ENCODE peak calls at places on chromosomes 7 and 10, in eight cellular contexts. B is NCI-H460, O is chondrocyte, M is foreskin melanocyte, S is GM20000, P is kidney, E is myocyte, R is fibroblast of mammary gland. T is an unnamed sample.

GRCh38 chr7:5630670-5631069 is 150.8 kb downstream of the RNF216 start:
- DNase-seq in S (no peak), P (no peak), M (no peak), R (peak; percentile 63), E (no peak), O (no peak), B (no peak), T (no peak)

GRCh38 chr10:97676770-97677581 is 10.1 kb downstream of the AVPI1 start:
- DNase-seq in R (peak; percentile 63), S (peak; percentile 78), B (peak; percentile 60), P (no peak), E (no peak), O (no peak), M (no peak), T (no peak)

GRCh38 chr10:118305730-118306129 is 36.4 kb downstream of the FAM204A start:
- DNase-seq in E (no peak), R (no peak), B (no peak), S (no peak), P (no peak), M (peak; percentile 23), O (no peak), T (no peak)

GRCh38 chr7:13593854-13594253 is 395.6 kb downstream of the ETV1 start:
- DNase-seq in M (no peak), P (no peak), B (no peak), S (no peak), R (no peak), O (no peak), E (no peak), T (no peak)

GRCh38 chr7:954330-955238 is at the start of gene ADAP1:
- DNase-seq in R (no peak), E (peak; percentile 37), B (peak; percentile 47), S (peak; percentile 93), P (peak; percentile 81), M (no peak), O (peak; percentile 83), T (peak; percentile 48)

GRCh38 chr10:48457949-48458661 is 146.8 kb downstream of the ARHGAP22 start:
- DNase-seq in R (no peak), O (no peak), E (no peak), M (no peak), P (peak; percentile 45), B (no peak), S (no peak), T (no peak)

GRCh38 chr10:15879663-15880062 is 19.4 kb upstream of the MINDY3 start:
- DNase-seq in S (no peak), P (no peak), O (no peak), E (peak; percentile 23), B (no peak), M (peak; percentile 73), R (no peak), T (no peak)

GRCh38 chr7:137480824-137481365 is 137.4 kb upstream of the PTN start:
- DNase-seq in O (no peak), P (no peak), R (peak; percentile 17), B (no peak), M (no peak), S (no peak), E (no peak), T (no peak)

GRCh38 chr7:157527686-157528085 is 190.9 kb downstream of the DNAJB6 start:
- DNase-seq in O (peak; percentile 86), E (no peak), S (no peak), B (no peak), M (no peak), P (peak; percentile 56), R (no peak), T (no peak)

GRCh38 chr7:18685961-18686360 is 190.4 kb downstream of the HDAC9 start:
- DNase-seq in O (no peak), M (no peak), E (no peak), B (no peak), R (peak; percentile 58), S (no peak), P (no peak), T (no peak)

GRCh38 chr7:155216475-155217272 is 81.0 kb upstream of the INSIG1 start:
- DNase-seq in M (no peak), B (no peak), E (no peak), S (no peak), O (no peak), P (no peak), R (peak; percentile 57), T (no peak)

GRCh38 chr10:73956476-73957338 is 41.2 kb upstream of the VCL start:
- DNase-seq in S (peak; percentile 77), E (peak; percentile 95), P (peak; percentile 80), R (no peak), O (no peak), M (peak; percentile 64), B (no peak), T (peak; percentile 35)

GRCh38 chr10:65950075-65950474 is 975.8 kb upstream of the LRRTM3 start:
- DNase-seq in B (peak; percentile 25), E (no peak), S (no peak), M (peak; percentile 64), P (no peak), R (no peak), O (no peak), T (no peak)

GRCh38 chr7:116984917-116985316 is 31.6 kb downstream of the ST7 start:
- DNase-seq in R (peak; percentile 44), S (no peak), O (no peak), M (no peak), B (peak; percentile 35), E (peak; percentile 45), P (no peak), T (no peak)

GRCh38 chr10:127935115-127935561 is 28.2 kb downstream of the PTPRE start:
- DNase-seq in S (no peak), B (no peak), M (peak; percentile 60), E (peak; percentile 93), P (no peak), R (peak; percentile 79), O (no peak), T (no peak)

GRCh38 chr10:118961401-118961800 is 68.1 kb upstream of the NANOS1 start:
- DNase-seq in S (no peak), E (no peak), P (no peak), R (no peak), O (no peak), B (no peak), M (no peak), T (no peak)

GRCh38 chr7:33900501-33900900 is 4.8 kb upstream of the BMPER start:
- DNase-seq in S (no peak), B (no peak), E (no peak), M (no peak), R (peak; percentile 42), O (no peak), P (no peak), T (no peak)

GRCh38 chr10:443459-443858 is 246.0 kb downstream of the DIP2C start:
- DNase-seq in R (no peak), M (no peak), O (no peak), P (no peak), S (no peak), E (no peak), B (no peak), T (no peak)

GRCh38 chr10:17910144-17910789 is 41.5 kb upstream of the SLC39A12 start:
- DNase-seq in O (no peak), P (no peak), S (peak; percentile 34), R (peak; percentile 79), M (peak; percentile 38), E (peak; percentile 57), B (peak; percentile 38), T (no peak)

GRCh38 chr7:107564553-107565298 is 955 bp downstream of the DUS4L start:
- DNase-seq in O (no peak), E (peak; percentile 37), S (no peak), B (peak; percentile 21), R (peak; percentile 93), P (no peak), M (peak; percentile 41), T (no peak)

GRCh38 chr7:12715372-12716133 is 28.1 kb downstream of the ARL4A start:
- DNase-seq in R (peak; percentile 100), S (no peak), E (peak; percentile 91), B (peak; percentile 90), O (no peak), M (peak; percentile 85), P (peak; percentile 76), T (peak; percentile 17)

GRCh38 chr10:71770789-71771188 is 2.5 kb downstream of the VSIR start:
- DNase-seq in P (peak; percentile 62), M (no peak), E (no peak), O (peak; percentile 42), R (peak; percentile 49), B (no peak), S (no peak), T (no peak)

GRCh38 chr7:151719895-151720238 is 157.0 kb downstream of the PRKAG2 start:
- DNase-seq in R (no peak), E (no peak), B (no peak), S (no peak), P (no peak), M (no peak), O (no peak), T (no peak)

GRCh38 chr10:1160561-1160961 is 104.4 kb downstream of the WDR37 start:
- DNase-seq in S (no peak), R (no peak), M (no peak), B (no peak), P (no peak), O (peak; percentile 84), E (no peak), T (no peak)

GRCh38 chr10:51773681-51774080 is 74.3 kb upstream of the CSTF2T start:
- DNase-seq in O (no peak), R (peak; percentile 33), M (no peak), S (no peak), E (no peak), P (no peak), B (no peak), T (no peak)

GRCh38 chr7:152608656-152609055 is 67.3 kb downstream of the XRCC2 start:
- DNase-seq in M (no peak), E (no peak), P (no peak), O (no peak), R (no peak), B (no peak), S (no peak), T (no peak)